ENCODE peak calls at places on chromosomes 5 and 9, in nine cellular contexts. One of them, this sample, is unnamed.

GRCh38 chr5:135211791-135212190 is 177.8 kb upstream of the PITX1 start:
- DNase-seq in thyroid gland: no peak
- DNase-seq in WTC11: no peak
- DNase-seq in MCF 10A: no peak
- DNase-seq in endothelial cell: no peak
- DNase-seq in foreskin fibroblast: no peak
- DNase-seq in tibial artery: peak
- DNase-seq in uterus: no peak
- DNase-seq in cardiac fibroblast: no peak
- DNase-seq in this sample: no peak

GRCh38 chr9:69971643-69972449 is 71.8 kb upstream of the MAMDC2 start:
- DNase-seq in MCF 10A: peak
- DNase-seq in cardiac fibroblast: peak
- DNase-seq in thyroid gland: peak
- DNase-seq in endothelial cell: peak
- DNase-seq in tibial artery: peak
- DNase-seq in WTC11: peak
- DNase-seq in uterus: peak
- DNase-seq in foreskin fibroblast: no peak
- DNase-seq in this sample: peak

GRCh38 chr9:93202919-93203712 is 19.2 kb downstream of the WNK2 start:
- DNase-seq in endothelial cell: no peak
- DNase-seq in foreskin fibroblast: no peak
- DNase-seq in thyroid gland: no peak
- DNase-seq in WTC11: no peak
- DNase-seq in MCF 10A: no peak
- DNase-seq in cardiac fibroblast: no peak
- DNase-seq in uterus: no peak
- DNase-seq in tibial artery: no peak
- DNase-seq in this sample: no peak

GRCh38 chr5:153276151-153276550 is 214.3 kb upstream of the GRIA1 start:
- DNase-seq in uterus: no peak
- DNase-seq in thyroid gland: peak
- DNase-seq in tibial artery: no peak
- DNase-seq in WTC11: peak
- DNase-seq in foreskin fibroblast: peak
- DNase-seq in cardiac fibroblast: peak
- DNase-seq in MCF 10A: peak
- DNase-seq in endothelial cell: peak
- DNase-seq in this sample: no peak

GRCh38 chr9:20289416-20289815 is 332.9 kb downstream of the MLLT3 start:
- DNase-seq in thyroid gland: no peak
- DNase-seq in cardiac fibroblast: no peak
- DNase-seq in foreskin fibroblast: no peak
- DNase-seq in uterus: no peak
- DNase-seq in tibial artery: no peak
- DNase-seq in MCF 10A: no peak
- DNase-seq in WTC11: no peak
- DNase-seq in endothelial cell: no peak
- DNase-seq in this sample: no peak

GRCh38 chr9:15438891-15439290 is 16.2 kb downstream of the SNAPC3 start:
- DNase-seq in uterus: no peak
- DNase-seq in tibial artery: no peak
- DNase-seq in MCF 10A: no peak
- DNase-seq in endothelial cell: no peak
- DNase-seq in thyroid gland: no peak
- DNase-seq in foreskin fibroblast: no peak
- DNase-seq in WTC11: no peak
- DNase-seq in cardiac fibroblast: no peak
- DNase-seq in this sample: no peak

GRCh38 chr5:107519900-107520354 is 150.8 kb downstream of the EFNA5 start:
- DNase-seq in uterus: no peak
- DNase-seq in cardiac fibroblast: peak
- DNase-seq in tibial artery: no peak
- DNase-seq in WTC11: no peak
- DNase-seq in foreskin fibroblast: peak
- DNase-seq in endothelial cell: no peak
- DNase-seq in MCF 10A: no peak
- DNase-seq in thyroid gland: no peak
- DNase-seq in this sample: peak

GRCh38 chr5:160656961-160657570 is 194.9 kb downstream of the ATP10B start:
- DNase-seq in tibial artery: no peak
- DNase-seq in thyroid gland: no peak
- DNase-seq in endothelial cell: no peak
- DNase-seq in foreskin fibroblast: no peak
- DNase-seq in MCF 10A: no peak
- DNase-seq in cardiac fibroblast: no peak
- DNase-seq in WTC11: no peak
- DNase-seq in uterus: no peak
- DNase-seq in this sample: no peak

GRCh38 chr9:81529556-81530193 is 159.7 kb downstream of the TLE1 start:
- DNase-seq in foreskin fibroblast: peak
- DNase-seq in MCF 10A: peak
- DNase-seq in thyroid gland: no peak
- DNase-seq in WTC11: no peak
- DNase-seq in uterus: no peak
- DNase-seq in endothelial cell: no peak
- DNase-seq in cardiac fibroblast: peak
- DNase-seq in tibial artery: no peak
- DNase-seq in this sample: peak

GRCh38 chr9:92482336-92482735 is at the start of gene ASPN:
- DNase-seq in MCF 10A: no peak
- DNase-seq in tibial artery: no peak
- DNase-seq in foreskin fibroblast: peak
- DNase-seq in thyroid gland: no peak
- DNase-seq in WTC11: no peak
- DNase-seq in endothelial cell: no peak
- DNase-seq in uterus: no peak
- DNase-seq in cardiac fibroblast: peak
- DNase-seq in this sample: no peak

DNA sequence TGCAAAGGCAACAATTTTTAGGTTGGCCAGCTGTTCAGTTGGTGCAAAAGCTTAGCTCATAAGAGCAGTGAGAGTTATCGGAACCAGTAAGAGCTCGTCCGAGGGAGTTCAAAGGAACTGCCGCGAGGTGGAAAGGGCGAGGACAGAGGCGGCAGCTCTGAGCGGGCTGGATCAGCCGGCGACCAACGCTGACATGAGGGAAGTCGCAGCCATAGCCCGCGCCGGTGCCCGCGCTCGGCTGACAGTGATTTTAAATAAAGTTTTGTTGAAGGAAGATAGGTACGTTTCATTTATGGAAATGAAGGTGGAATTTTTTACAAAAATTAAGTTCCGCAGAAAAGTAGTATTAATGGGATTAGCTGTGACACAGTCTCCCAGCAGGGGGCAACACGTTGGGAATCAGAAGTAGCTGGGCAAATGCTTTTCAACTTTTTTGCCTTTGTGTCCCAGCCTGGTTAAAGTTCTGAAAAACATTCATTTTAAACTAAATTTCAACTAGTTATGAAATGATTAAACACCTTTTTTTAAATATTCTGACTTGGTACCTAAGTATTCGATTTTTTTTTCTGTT is 43.2 kb downstream of the FBXO4 start:
- DNase-seq in WTC11: no peak
- DNase-seq in foreskin fibroblast: no peak
- DNase-seq in endothelial cell: no peak
- DNase-seq in MCF 10A: no peak
- DNase-seq in thyroid gland: no peak
- DNase-seq in tibial artery: no peak
- DNase-seq in uterus: no peak
- DNase-seq in cardiac fibroblast: no peak
- DNase-seq in this sample: no peak
- TF ChIP-seq CTCF in WTC11: no peak
- TF ChIP-seq CTCF in foreskin fibroblast: peak
- TF ChIP-seq CTCF in endothelial cell: peak
- TF ChIP-seq CTCF in MCF 10A: peak
- TF ChIP-seq CTCF in thyroid gland: no peak
- TF ChIP-seq CTCF in tibial artery: no peak
- TF ChIP-seq CTCF in uterus: no peak
- TF ChIP-seq CTCF in cardiac fibroblast: peak
- TF ChIP-seq CTCF in this sample: no peak

GRCh38 chr5:10304932-10305331 is 2.8 kb downstream of the CMBL start:
- DNase-seq in MCF 10A: no peak
- DNase-seq in foreskin fibroblast: no peak
- DNase-seq in cardiac fibroblast: no peak
- DNase-seq in WTC11: no peak
- DNase-seq in uterus: no peak
- DNase-seq in thyroid gland: no peak
- DNase-seq in endothelial cell: no peak
- DNase-seq in tibial artery: no peak
- DNase-seq in this sample: no peak
- TF ChIP-seq CTCF in MCF 10A: no peak
- TF ChIP-seq CTCF in foreskin fibroblast: no peak
- TF ChIP-seq CTCF in cardiac fibroblast: no peak
- TF ChIP-seq CTCF in WTC11: no peak
- TF ChIP-seq CTCF in uterus: no peak
- TF ChIP-seq CTCF in thyroid gland: no peak
- TF ChIP-seq CTCF in endothelial cell: no peak
- TF ChIP-seq CTCF in tibial artery: no peak
- TF ChIP-seq CTCF in this sample: no peak

GRCh38 chr5:139368613-139369012 is 14.5 kb downstream of the SLC23A1 start:
- DNase-seq in tibial artery: no peak
- DNase-seq in WTC11: no peak
- DNase-seq in MCF 10A: no peak
- DNase-seq in uterus: no peak
- DNase-seq in endothelial cell: no peak
- DNase-seq in thyroid gland: no peak
- DNase-seq in foreskin fibroblast: no peak
- DNase-seq in cardiac fibroblast: no peak
- DNase-seq in this sample: no peak
- TF ChIP-seq CTCF in tibial artery: no peak
- TF ChIP-seq CTCF in WTC11: no peak
- TF ChIP-seq CTCF in MCF 10A: no peak
- TF ChIP-seq CTCF in uterus: no peak
- TF ChIP-seq CTCF in endothelial cell: no peak
- TF ChIP-seq CTCF in thyroid gland: no peak
- TF ChIP-seq CTCF in foreskin fibroblast: no peak
- TF ChIP-seq CTCF in cardiac fibroblast: no peak
- TF ChIP-seq CTCF in this sample: no peak

GRCh38 chr5:41508186-41508585 is 2.2 kb downstream of the PLCXD3 start:
- DNase-seq in uterus: no peak
- DNase-seq in tibial artery: no peak
- DNase-seq in endothelial cell: no peak
- DNase-seq in cardiac fibroblast: peak
- DNase-seq in foreskin fibroblast: no peak
- DNase-seq in WTC11: no peak
- DNase-seq in thyroid gland: no peak
- DNase-seq in MCF 10A: peak
- DNase-seq in this sample: no peak

GRCh38 chr5:41510176-41510831 is at the start of gene PLCXD3:
- DNase-seq in WTC11: peak
- DNase-seq in endothelial cell: no peak
- DNase-seq in cardiac fibroblast: peak
- DNase-seq in thyroid gland: no peak
- DNase-seq in tibial artery: peak
- DNase-seq in foreskin fibroblast: no peak
- DNase-seq in uterus: no peak
- DNase-seq in MCF 10A: no peak
- DNase-seq in this sample: peak

GRCh38 chr5:41507501-41507900 is 2.9 kb downstream of the PLCXD3 start:
- DNase-seq in cardiac fibroblast: no peak
- DNase-seq in endothelial cell: no peak
- DNase-seq in thyroid gland: no peak
- DNase-seq in WTC11: no peak
- DNase-seq in tibial artery: no peak
- DNase-seq in uterus: no peak
- DNase-seq in MCF 10A: no peak
- DNase-seq in foreskin fibroblast: no peak
- DNase-seq in this sample: no peak

GRCh38 chr5:41509399-41510175 is 814 bp downstream of the PLCXD3 start:
- DNase-seq in foreskin fibroblast: no peak
- DNase-seq in thyroid gland: no peak
- DNase-seq in cardiac fibroblast: no peak
- DNase-seq in MCF 10A: no peak
- DNase-seq in tibial artery: no peak
- DNase-seq in uterus: no peak
- DNase-seq in WTC11: no peak
- DNase-seq in endothelial cell: no peak
- DNase-seq in this sample: no peak

DNA sequence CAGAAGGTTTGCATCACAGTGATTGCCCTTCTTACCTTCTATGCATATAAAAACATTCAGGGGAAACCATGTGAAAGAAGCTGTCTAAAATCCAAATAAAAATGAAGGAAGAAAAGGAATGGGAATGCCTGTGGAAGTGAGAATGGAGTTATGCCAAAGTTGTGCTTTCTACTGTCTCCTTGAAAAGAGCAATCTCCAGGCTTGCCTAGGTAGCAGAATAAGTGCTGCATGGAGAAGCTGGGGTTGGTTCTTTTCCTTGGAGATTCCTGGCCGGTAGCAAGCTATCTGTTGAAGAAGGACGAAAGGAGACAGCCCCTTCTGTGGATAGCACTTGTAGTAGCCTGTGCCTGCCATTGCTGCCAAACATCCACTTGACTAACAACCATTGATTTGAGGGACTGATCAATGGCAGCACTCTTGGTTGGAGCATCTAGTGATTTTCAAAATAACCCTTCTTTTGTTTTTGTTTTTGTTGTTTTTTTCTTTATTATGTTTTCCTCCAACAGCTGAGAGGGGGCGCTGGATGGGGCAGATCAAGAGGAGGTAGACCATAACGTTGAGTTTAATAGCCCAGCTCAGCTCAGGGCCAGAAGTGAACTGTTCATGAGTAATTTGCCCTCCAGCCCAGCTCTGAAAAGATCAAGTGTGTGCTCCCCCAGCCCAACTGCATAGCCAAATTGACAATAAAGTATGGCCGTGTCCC is 1.6 kb downstream of the PLCXD3 start:
- DNase-seq in uterus: no peak
- DNase-seq in WTC11: no peak
- DNase-seq in thyroid gland: no peak
- DNase-seq in endothelial cell: no peak
- DNase-seq in MCF 10A: no peak
- DNase-seq in foreskin fibroblast: no peak
- DNase-seq in cardiac fibroblast: no peak
- DNase-seq in tibial artery: no peak
- DNase-seq in this sample: no peak
- TF ChIP-seq CTCF in uterus: no peak
- TF ChIP-seq CTCF in WTC11: no peak
- TF ChIP-seq CTCF in thyroid gland: no peak
- TF ChIP-seq CTCF in endothelial cell: no peak
- TF ChIP-seq CTCF in MCF 10A: no peak
- TF ChIP-seq CTCF in foreskin fibroblast: no peak
- TF ChIP-seq CTCF in cardiac fibroblast: no peak
- TF ChIP-seq CTCF in tibial artery: no peak
- TF ChIP-seq CTCF in this sample: no peak

GRCh38 chr5:133953568-133954145 is 14.8 kb downstream of the C5orf15 start:
- DNase-seq in MCF 10A: no peak
- DNase-seq in thyroid gland: no peak
- DNase-seq in tibial artery: no peak
- DNase-seq in uterus: no peak
- DNase-seq in cardiac fibroblast: no peak
- DNase-seq in WTC11: no peak
- DNase-seq in endothelial cell: no peak
- DNase-seq in foreskin fibroblast: no peak
- DNase-seq in this sample: no peak
- TF ChIP-seq CTCF in MCF 10A: no peak
- TF ChIP-seq CTCF in thyroid gland: no peak
- TF ChIP-seq CTCF in tibial artery: no peak
- TF ChIP-seq CTCF in uterus: no peak
- TF ChIP-seq CTCF in cardiac fibroblast: no peak
- TF ChIP-seq CTCF in WTC11: no peak
- TF ChIP-seq CTCF in endothelial cell: no peak
- TF ChIP-seq CTCF in foreskin fibroblast: no peak
- TF ChIP-seq CTCF in this sample: no peak

This sample was measured in Calu3.